ENCODE peak calls at places on chromosome 3, in four cellular contexts. H is right cardiac atrium, M is mesenchymal stem cell, I is A549. D is an unnamed sample.

GRCh38 chr3:197216169-197216860 is 82.1 kb downstream of the DLG1 start:
- DNase-seq in H (no peak), M (no peak), I (peak; percentile 17), D (no peak)

GRCh38 chr3:129593595-129594339 is 12.7 kb downstream of the PLXND1 start:
- DNase-seq in H (no peak), M (peak; percentile 79), I (no peak), D (peak; percentile 78)

GRCh38 chr3:119582178-119582577 is 2.9 kb downstream of the ADPRH start:
- DNase-seq in H (no peak), M (peak; percentile 18), I (no peak), D (no peak)

GRCh38 chr3:52555056-52555455 is 18.7 kb downstream of the UQCC5 start:
- DNase-seq in H (no peak), M (no peak), I (no peak), D (no peak)

GRCh38 chr3:26920579-26920978 is 298.0 kb downstream of the LRRC3B start:
- DNase-seq in H (no peak), M (peak; percentile 17), I (no peak), D (no peak)

GRCh38 chr3:18416332-18416731 is 8.8 kb downstream of the SATB1 start:
- DNase-seq in H (no peak), M (no peak), I (no peak), D (no peak)

GRCh38 chr3:109563149-109563548 is 225.8 kb upstream of the DPPA4 start:
- DNase-seq in H (no peak), M (no peak), I (no peak), D (peak; percentile 27)

GRCh38 chr3:152159328-152159727 is 109.4 kb upstream of the MBNL1 start:
- DNase-seq in H (no peak), M (peak; percentile 56), I (peak; percentile 88), D (no peak)

GRCh38 chr3:118760611-118761606 is 273.7 kb downstream of the IGSF11 start:
- DNase-seq in H (no peak), M (no peak), I (no peak), D (no peak)

GRCh38 chr3:81753416-81754014 is 7.9 kb downstream of the GBE1 start:
- DNase-seq in H (no peak), M (no peak), I (no peak), D (no peak)

GRCh38 chr3:157110761-157111238 is 49.1 kb downstream of the CCNL1 start:
- DNase-seq in H (no peak), M (no peak), I (no peak), D (no peak)

GRCh38 chr3:23601020-23601822 is 204.5 kb upstream of the UBE2E1 start:
- DNase-seq in H (no peak), M (peak; percentile 13), I (no peak), D (no peak)

GRCh38 chr3:176183181-176183580 is 1014.1 kb downstream of the TBL1XR1 start:
- DNase-seq in H (no peak), M (no peak), I (no peak), D (no peak)

GRCh38 chr3:150069633-150070032 is 98.9 kb upstream of the PFN2 start:
- DNase-seq in H (no peak), M (no peak), I (no peak), D (no peak)

GRCh38 chr3:105606052-105606451 is 239.3 kb downstream of the ALCAM start:
- DNase-seq in H (no peak), M (peak; percentile 51), I (no peak), D (no peak)

GRCh38 chr3:127152676-127153505 is 40.0 kb upstream of the PRR23E start:
- DNase-seq in H (no peak), M (no peak), I (no peak), D (no peak)

GRCh38 chr3:57298041-57298440 is 5.6 kb upstream of the ASB14 start:
- DNase-seq in H (no peak), M (peak; percentile 21), I (peak; percentile 27), D (no peak)

GRCh38 chr3:77411990-77412389 is 372.1 kb downstream of the ROBO2 start:
- DNase-seq in H (no peak), M (no peak), I (no peak), D (no peak)

GRCh38 chr3:129026728-129027543 is 25.8 kb downstream of the EFCC1 start:
- DNase-seq in H (peak; percentile 93), M (peak; percentile 84), I (peak; percentile 88), D (peak; percentile 93)

GRCh38 chr3:12139111-12139511 is 19.6 kb downstream of the TIMP4 start:
- DNase-seq in H (peak; percentile 49), M (peak; percentile 73), I (peak; percentile 68), D (no peak)

GRCh38 chr3:101159478-101159877 is 160.9 kb downstream of the IMPG2 start:
- DNase-seq in H (no peak), M (no peak), I (no peak), D (no peak)

GRCh38 chr3:117302448-117302847 is 592.9 kb downstream of the TUSC7 start:
- DNase-seq in H (no peak), M (no peak), I (no peak), D (no peak)
- H3K4me3 ChIP-seq in H (no peak overlapping the region), M (no peak overlapping the region), I (no peak overlapping the region), D (no peak overlapping the region)

DNA sequence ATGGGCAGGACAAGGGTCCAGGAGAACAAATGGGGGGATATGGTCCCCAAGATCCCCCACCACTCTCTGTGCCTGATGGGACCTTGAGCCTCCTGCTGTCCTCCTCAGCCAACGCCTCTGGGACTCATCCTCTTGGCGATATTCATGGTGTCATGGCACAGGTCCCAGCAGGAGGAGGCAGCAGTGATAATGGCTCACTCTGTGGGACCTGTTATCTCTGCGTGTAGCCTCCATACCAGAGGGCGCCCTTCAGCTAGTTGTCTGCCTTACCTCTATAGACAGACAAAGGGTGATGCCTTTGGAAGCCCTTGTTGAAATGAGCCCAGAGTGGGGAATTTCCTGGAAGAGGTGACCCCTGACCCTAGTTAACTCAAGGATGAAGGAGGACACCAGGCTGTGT is 7.4 kb downstream of the ZBTB47 start:
- DNase-seq in H (no peak), M (no peak), I (peak; percentile 28), D (no peak)
- H3K4me3 ChIP-seq in H (no peak overlapping the region), M (no peak overlapping the region), I (no peak overlapping the region), D (no peak overlapping the region)

DNA sequence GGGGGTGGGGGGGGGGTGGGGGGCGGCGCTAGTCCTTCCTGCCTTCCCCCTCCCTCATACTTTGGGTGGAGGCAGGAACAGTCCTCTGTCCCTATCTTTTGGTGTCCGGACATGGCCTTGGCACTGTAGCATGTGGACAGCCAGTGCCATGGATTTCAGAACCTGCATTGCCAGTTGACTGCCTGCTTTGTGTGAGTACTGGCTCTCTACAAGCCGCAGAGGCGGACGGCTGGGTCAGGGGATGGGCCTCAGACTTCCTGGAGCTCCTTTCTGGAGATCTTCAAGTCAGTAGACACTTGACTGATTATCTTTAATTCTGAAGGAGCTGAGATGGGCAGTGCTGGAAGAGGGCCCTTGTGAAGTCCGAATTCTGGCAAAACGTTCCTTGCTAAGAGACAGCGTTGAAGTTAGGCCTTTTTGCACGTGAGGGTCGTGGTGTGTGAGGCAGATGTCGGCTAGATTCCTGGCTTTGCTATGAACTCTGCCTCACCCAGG is 2.5 kb downstream of the CLDN11 start:
- DNase-seq in H (peak; percentile 38), M (peak; percentile 43), I (no peak), D (no peak)
- H3K4me3 ChIP-seq in H (no peak overlapping the region), M (peak overlapping the region; percentile 93), I (no peak overlapping the region), D (no peak overlapping the region)

GRCh38 chr3:50454671-50455070 is 48.8 kb downstream of the CACNA2D2 start:
- DNase-seq in H (no peak), M (no peak), I (no peak), D (no peak)

GRCh38 chr3:50448752-50449539 is 54.5 kb downstream of the CACNA2D2 start:
- DNase-seq in H (no peak), M (no peak), I (no peak), D (no peak)

GRCh38 chr3:50453907-50454306 is 49.5 kb downstream of the CACNA2D2 start:
- DNase-seq in H (no peak), M (no peak), I (no peak), D (no peak)

GRCh38 chr3:50447290-50447840 is 56.1 kb downstream of the CACNA2D2 start:
- DNase-seq in H (no peak), M (no peak), I (no peak), D (no peak)

DNA sequence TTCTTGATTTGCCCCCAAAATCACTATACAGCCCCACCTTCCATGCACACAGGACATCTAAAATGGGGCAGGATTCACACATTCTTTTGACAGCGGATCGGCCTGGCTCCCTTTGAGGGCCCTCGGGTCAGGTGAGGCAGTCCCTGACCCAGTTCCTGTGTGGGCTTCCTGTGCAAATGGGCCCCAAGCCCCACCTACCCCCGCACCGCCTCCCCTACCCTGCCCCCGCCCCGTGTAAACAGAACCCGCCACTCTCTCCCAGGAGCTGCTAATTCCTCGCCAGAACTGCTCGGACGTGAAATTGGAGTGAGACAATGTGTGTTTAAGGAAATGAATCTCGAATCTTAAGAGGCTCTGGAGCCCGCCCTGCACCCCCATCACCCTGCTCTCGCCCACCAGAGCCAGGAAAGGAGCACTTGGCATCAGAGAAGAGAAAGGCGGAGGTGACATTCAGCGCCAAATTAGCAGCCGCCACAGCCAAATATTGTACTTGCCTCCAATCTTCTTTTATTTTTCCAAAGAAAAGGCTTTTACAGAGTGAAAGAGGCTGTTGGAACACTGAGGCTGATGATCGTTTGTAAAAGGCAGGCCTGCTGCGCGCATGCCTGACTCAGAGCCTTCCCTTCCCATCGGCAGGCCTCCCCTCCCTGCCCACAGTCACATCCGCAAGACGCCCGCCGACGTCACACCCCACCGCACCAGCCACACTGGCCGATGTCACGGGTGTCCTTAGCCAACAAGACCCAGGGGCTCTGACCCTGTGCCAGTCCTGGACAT is 53.1 kb downstream of the CACNA2D2 start:
- DNase-seq in H (peak; percentile 81), M (no peak), I (no peak), D (peak; percentile 41)
- H3K4me3 ChIP-seq in H (no peak overlapping the region), M (peak overlapping the region; percentile 57), I (no peak overlapping the region), D (peak overlapping the region; percentile 65)

DNA sequence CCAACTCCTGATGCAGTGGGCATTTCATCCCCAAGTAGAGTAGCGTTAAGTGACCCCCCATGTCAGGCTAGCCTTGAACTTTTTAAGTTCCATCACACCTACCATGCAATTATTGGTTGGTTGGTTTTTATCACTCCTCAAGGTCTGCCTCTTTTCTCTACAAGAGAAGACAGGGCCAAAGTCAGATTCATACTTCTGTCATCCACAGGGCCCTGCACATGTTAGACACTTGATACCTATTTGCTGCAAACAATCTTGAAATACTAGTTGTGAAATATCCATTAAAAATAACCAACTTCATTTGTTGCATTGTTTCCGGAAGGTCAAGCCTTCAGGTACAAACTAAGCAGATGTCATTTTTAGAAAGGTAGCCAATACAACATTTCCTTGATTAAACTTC is 1.2 kb downstream of the CMSS1 start:
- DNase-seq in H (no peak), M (no peak), I (no peak), D (no peak)
- H3K4me3 ChIP-seq in H (no peak overlapping the region), M (peak overlapping the region; percentile 88), I (peak overlapping the region; percentile 62), D (no peak overlapping the region)

DNA sequence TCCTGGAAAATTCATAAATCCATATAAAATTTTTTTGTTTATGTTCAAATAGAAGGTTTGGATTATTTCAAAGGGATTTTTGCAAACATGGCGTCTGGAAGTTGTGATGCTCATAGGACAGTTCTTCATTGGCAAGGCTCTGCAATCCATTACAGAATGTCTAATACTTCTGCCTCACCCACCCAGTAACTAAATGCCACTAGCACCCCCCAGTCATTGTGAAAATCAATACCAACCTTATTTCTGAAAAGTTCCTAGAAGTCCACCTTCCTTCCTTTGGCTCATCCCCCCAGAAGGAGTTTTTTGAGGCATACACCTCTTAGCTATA is 17.9 kb downstream of the ATP11B start:
- DNase-seq in H (no peak), M (peak; percentile 14), I (no peak), D (no peak)
- H3K4me3 ChIP-seq in H (no peak overlapping the region), M (no peak overlapping the region), I (no peak overlapping the region), D (no peak overlapping the region)

D was measured in CD8-positive, alpha-beta memory T cell.